ENCODE peak calls at places on chromosomes 7 and 10, in seven cellular contexts. R is T-helper 9 cell; G is skeletal muscle cell; O is ascending aorta; E is OCI-LY7; K is stimulated activated CD8-positive, alpha-beta memory T cell treated with anti-CD3 and anti-CD28 coated beads, Interleukin-4, amount 100 ng/mL, for 24 hours; C is Right ventricle myocardium superior. B is an unnamed sample.
A peak's percentile ranks its signal among the peaks of the same experiment; 100 is the strongest.

GRCh38 chr7:27175626-27176342 is 1.7 kb upstream of the HOXA10 start:
- DNase-seq in R (no peak), G (no peak), O (peak; percentile 44), E (no peak), K (no peak), C (no peak), B (no peak)

GRCh38 chr7:98795741-98796493 is 73.9 kb downstream of the TMEM130 start:
- DNase-seq in R (no peak), G (no peak), O (no peak), E (no peak), K (no peak), C (no peak), B (no peak)

GRCh38 chr10:48792687-48793096 is 108.0 kb downstream of the WDFY4 start:
- DNase-seq in R (no peak), G (peak; percentile 10), O (no peak), E (no peak), K (no peak), C (no peak), B (peak; percentile 62)

GRCh38 chr10:87691515-87692070 is 31.9 kb downstream of the PAPSS2 start:
- DNase-seq in R (no peak), G (no peak), O (no peak), E (no peak), K (no peak), C (no peak), B (no peak)

GRCh38 chr7:140674899-140675701 is 2.4 kb downstream of the ADCK2 start:
- DNase-seq in R (no peak), G (peak; percentile 16), O (peak; percentile 76), E (peak; percentile 40), K (no peak), C (no peak), B (no peak)

GRCh38 chr10:77236029-77236428 is 401.6 kb downstream of the KCNMA1 start:
- DNase-seq in R (no peak), G (no peak), O (no peak), E (no peak), K (no peak), C (no peak), B (no peak)

GRCh38 chr10:65265451-65265954 is 1660.3 kb upstream of the LRRTM3 start:
- DNase-seq in R (no peak), G (no peak), O (no peak), E (no peak), K (no peak), C (no peak), B (no peak)

GRCh38 chr10:129883029-129883428 is 81.0 kb downstream of the EBF3 start:
- DNase-seq in R (no peak), G (no peak), O (peak; percentile 43), E (no peak), K (no peak), C (no peak), B (no peak)

GRCh38 chr10:79102056-79102874 is 33.5 kb downstream of the ZMIZ1 start:
- DNase-seq in R (no peak), G (no peak), O (peak; percentile 82), E (no peak), K (no peak), C (peak; percentile 74), B (peak; percentile 56)

GRCh38 chr10:60940435-60940834 is 3.5 kb downstream of the RHOBTB1 start:
- DNase-seq in R (no peak), G (no peak), O (no peak), E (no peak), K (no peak), C (no peak), B (no peak)

GRCh38 chr7:140696024-140696678 is 357 bp upstream of the NDUFB2 start:
- DNase-seq in R (peak; percentile 95), G (peak; percentile 74), O (peak; percentile 98), E (peak; percentile 91), K (peak; percentile 92), C (peak; percentile 98), B (peak; percentile 64)

GRCh38 chr7:150951521-150951920 is 26.6 kb downstream of the KCNH2 start:
- DNase-seq in R (no peak), G (no peak), O (no peak), E (no peak), K (no peak), C (peak; percentile 39), B (no peak)

GRCh38 chr7:120806669-120807068 is 51.3 kb downstream of the TSPAN12 start:
- DNase-seq in R (no peak), G (peak; percentile 41), O (no peak), E (no peak), K (no peak), C (no peak), B (no peak)

B was measured in retinal pigment epithelial cell.